ENCODE peak calls at places on chromosomes 13 and 19, in five cellular contexts. W is A172, X is midbrain, M is T-helper 9 cell, K is choroid plexus epithelial cell. G is an unnamed sample.

GRCh38 chr13:111177081-111177711 is 62.1 kb downstream of the ARHGEF7 start:
- DNase-seq in X (peak), K (peak), M (peak), W (no peak), G (peak)

GRCh38 chr13:83691966-83692365 is 190.3 kb downstream of the SLITRK1 start:
- DNase-seq in K (peak), W (no peak), X (no peak), M (no peak), G (no peak)

GRCh38 chr13:46160474-46161066 is 21.4 kb downstream of the LCP1 start:
- DNase-seq in W (peak), X (peak), M (no peak), K (peak), G (peak)

GRCh38 chr13:33761744-33762143 is 56.2 kb upstream of the RFC3 start:
- DNase-seq in W (no peak), X (peak), K (peak), M (no peak), G (no peak)

GRCh38 chr19:3129112-3129511 is 6.7 kb upstream of the GNA15 start:
- DNase-seq in X (no peak), K (peak), W (peak), M (no peak), G (no peak)

GRCh38 chr19:1956868-1957492 is 16.0 kb downstream of the CSNK1G2 start:
- DNase-seq in X (peak), M (no peak), K (no peak), W (no peak), G (peak)

GRCh38 chr13:97435794-97436193 is 1.8 kb downstream of the RAP2A start:
- DNase-seq in M (no peak), W (no peak), K (peak), X (no peak), G (no peak)

GRCh38 chr19:3188627-3189596 is 3.2 kb downstream of the NCLN start:
- DNase-seq in M (no peak), W (no peak), X (no peak), K (no peak), G (no peak)

GRCh38 chr13:75770164-75771145 is 134.3 kb downstream of the LMO7 start:
- DNase-seq in M (no peak), W (no peak), X (no peak), K (peak), G (no peak)

GRCh38 chr13:36133950-36134349 is 2.8 kb upstream of the DCLK1 start:
- DNase-seq in K (peak), W (no peak), M (no peak), X (no peak), G (no peak)

GRCh38 chr19:13839193-13839937 is 37.6 kb upstream of the NANOS3 start:
- DNase-seq in X (peak), K (peak), W (peak), M (peak), G (no peak)

GRCh38 chr13:75445717-75446529 is 36.0 kb downstream of the TBC1D4 start:
- DNase-seq in M (no peak), K (peak), W (no peak), X (no peak), G (no peak)

GRCh38 chr13:112443191-112444000 is 67.2 kb downstream of the SPACA7 start:
- DNase-seq in M (no peak), X (no peak), K (peak), W (no peak), G (no peak)

GRCh38 chr13:98273067-98273823 is 96.2 kb upstream of the RNF113B start:
- DNase-seq in M (no peak), X (no peak), W (peak), K (no peak), G (no peak)

GRCh38 chr13:95676100-95676774 is 702 bp upstream of the DNAJC3 start:
- DNase-seq in K (peak), M (no peak), W (peak), X (peak), G (no peak)

GRCh38 chr13:28376604-28377003 is 118.3 kb downstream of the FLT1 start:
- DNase-seq in M (no peak), W (no peak), X (no peak), K (no peak), G (no peak)

GRCh38 chr13:38350114-38350617 is 515 bp downstream of the UFM1 start:
- DNase-seq in M (peak), K (peak), W (no peak), X (no peak), G (no peak)

GRCh38 chr13:20546559-20546958 is 20.4 kb upstream of the IFT88 start:
- DNase-seq in W (no peak), K (no peak), M (no peak), X (no peak), G (no peak)

GRCh38 chr13:110497003-110497402 is 64.5 kb downstream of the RAB20 start:
- DNase-seq in M (no peak), W (no peak), X (no peak), K (no peak), G (no peak)

GRCh38 chr19:12166596-12166995 is 3.7 kb downstream of the ZNF136 start:
- DNase-seq in W (no peak), X (no peak), K (peak), M (no peak), G (no peak)

GRCh38 chr13:40315416-40316064 is 350.9 kb downstream of the FOXO1 start:
- DNase-seq in X (no peak), W (peak), M (peak), K (peak), G (no peak)

GRCh38 chr19:1401138-1401888 is at the start of gene GAMT:
- DNase-seq in M (peak), X (peak), W (no peak), K (no peak), G (no peak)

GRCh38 chr13:26390203-26390602 is 136.3 kb downstream of the CDK8 start:
- DNase-seq in M (no peak), X (no peak), W (no peak), K (no peak), G (no peak)

GRCh38 chr19:45676851-45677263 is 8.8 kb downstream of the GIPR start:
- DNase-seq in X (no peak), W (no peak), K (no peak), M (peak), G (no peak)

GRCh38 chr13:102729560-102730275 is 34.9 kb upstream of the METTL21C start:
- DNase-seq in X (no peak), K (peak), W (peak), M (no peak), G (no peak)

GRCh38 chr19:41224632-41225031 is 5.6 kb downstream of the AXL start:
- DNase-seq in K (no peak), M (no peak), X (no peak), W (no peak), G (no peak)

G was measured in putamen.